ENCODE peak calls at places on chromosomes 2 and 18, in eight cellular contexts. E is spleen, T is fibroblast of mammary gland, K is psoas muscle, L is Calu3, P is mesothelial cell of epicardium, D is HepG2, Y is A549. J is an unnamed sample.

GRCh38 chr2:131322209-131322608 is 41.8 kb downstream of the RAB6D start:
- DNase-seq in L (no peak), D (no peak), P (no peak), Y (no peak), T (no peak), E (no peak), K (no peak), J (no peak)

GRCh38 chr2:54456526-54457325 is 599 bp downstream of the SPTBN1 start:
- DNase-seq in D (peak), T (peak), K (peak), E (peak), Y (peak), P (peak), L (peak), J (no peak)

GRCh38 chr18:31034541-31034940 is 8.0 kb downstream of the DSC3 start:
- DNase-seq in E (no peak), T (no peak), D (no peak), Y (no peak), L (no peak), P (no peak), K (no peak), J (peak)

GRCh38 chr18:13267517-13267916 is 49.0 kb downstream of the LDLRAD4 start:
- DNase-seq in T (no peak), P (no peak), Y (no peak), D (no peak), E (peak), K (no peak), L (no peak), J (no peak)

GRCh38 chr2:53593891-53594585 is 173.6 kb upstream of the CHAC2 start:
- DNase-seq in P (no peak), E (no peak), L (no peak), K (no peak), Y (no peak), T (peak), D (no peak), J (no peak)

GRCh38 chr2:116133563-116133962 is 1680.9 kb upstream of the DDX18 start:
- DNase-seq in D (no peak), T (no peak), L (no peak), K (no peak), E (no peak), Y (no peak), P (no peak), J (no peak)

GRCh38 chr2:16007167-16007934 is 67.0 kb downstream of the MYCN start:
- DNase-seq in T (no peak), E (no peak), L (no peak), P (no peak), K (no peak), Y (no peak), D (no peak), J (no peak)

GRCh38 chr2:153299217-153299616 is 179.3 kb downstream of the RPRM start:
- DNase-seq in P (no peak), D (no peak), L (no peak), T (no peak), E (no peak), Y (no peak), K (no peak), J (no peak)

GRCh38 chr18:59061914-59062642 is 77.6 kb upstream of the SEC11C start:
- DNase-seq in E (no peak), P (no peak), L (no peak), D (no peak), T (no peak), Y (no peak), K (no peak), J (no peak)

GRCh38 chr2:37568565-37568964 is 102.9 kb downstream of the CDC42EP3 start:
- DNase-seq in L (no peak), P (no peak), E (no peak), D (no peak), Y (no peak), T (no peak), K (no peak), J (no peak)

GRCh38 chr2:176527141-176527901 is 258.1 kb downstream of the MTX2 start:
- DNase-seq in L (no peak), E (no peak), D (no peak), T (peak), P (no peak), Y (no peak), K (no peak), J (no peak)

GRCh38 chr2:59726226-59726800 is 827.1 kb downstream of the BCL11A start:
- DNase-seq in K (no peak), P (no peak), Y (no peak), L (no peak), D (no peak), T (no peak), E (no peak), J (no peak)

GRCh38 chr18:8930990-8931648 is 171.4 kb upstream of the NDUFV2 start:
- DNase-seq in D (no peak), L (no peak), Y (no peak), P (no peak), K (no peak), E (no peak), T (peak), J (no peak)

GRCh38 chr18:76615065-76615733 is 120.2 kb upstream of the ZNF516 start:
- DNase-seq in D (no peak), K (no peak), Y (no peak), L (no peak), T (peak), P (no peak), E (no peak), J (no peak)

GRCh38 chr2:152480870-152481269 is 145.9 kb downstream of the FMNL2 start:
- DNase-seq in P (no peak), Y (no peak), K (no peak), E (no peak), D (no peak), T (no peak), L (no peak), J (no peak)

DNA sequence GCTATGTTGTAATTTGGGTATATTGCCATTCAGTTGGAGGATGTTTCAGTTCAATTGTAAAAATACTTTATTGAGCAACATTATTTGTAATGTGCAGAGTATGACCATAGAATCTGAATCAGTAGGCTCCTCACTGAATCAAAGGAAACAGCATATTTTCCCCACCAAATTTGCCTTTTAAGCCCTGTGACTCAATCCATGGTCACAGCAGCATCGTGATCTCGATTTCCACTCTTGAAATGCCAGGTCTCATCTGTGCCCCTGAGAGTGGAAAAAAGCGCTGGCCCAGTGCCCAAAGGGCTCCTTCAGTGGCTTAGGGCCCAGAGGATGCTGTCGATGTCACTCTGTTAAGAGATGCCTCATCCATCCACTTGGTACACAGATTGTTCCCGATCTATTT is 57.5 kb downstream of the FHOD3 start:
- DNase-seq in L (no peak), Y (no peak), P (no peak), K (no peak), T (peak), D (no peak), E (no peak), J (no peak)
- TF ChIP-seq CTCF in L (no peak), Y (no peak), P (no peak), K (no peak), T (no peak), D (no peak), E (no peak), J (no peak)

GRCh38 chr2:105490204-105490603 is 91.4 kb upstream of the FHL2 start:
- DNase-seq in T (peak), L (no peak), K (no peak), P (no peak), E (no peak), D (no peak), Y (no peak), J (no peak)

GRCh38 chr2:105488198-105488757 is 89.4 kb upstream of the FHL2 start:
- DNase-seq in P (no peak), Y (no peak), D (no peak), E (no peak), K (peak), T (no peak), L (no peak), J (no peak)

GRCh38 chr2:105489168-105489878 is 90.5 kb upstream of the FHL2 start:
- DNase-seq in T (no peak), Y (no peak), L (no peak), K (no peak), P (no peak), E (no peak), D (no peak), J (no peak)

GRCh38 chr2:105487142-105488069 is 88.6 kb upstream of the FHL2 start:
- DNase-seq in D (no peak), T (peak), P (no peak), Y (no peak), L (no peak), E (no peak), K (peak), J (no peak)

DNA sequence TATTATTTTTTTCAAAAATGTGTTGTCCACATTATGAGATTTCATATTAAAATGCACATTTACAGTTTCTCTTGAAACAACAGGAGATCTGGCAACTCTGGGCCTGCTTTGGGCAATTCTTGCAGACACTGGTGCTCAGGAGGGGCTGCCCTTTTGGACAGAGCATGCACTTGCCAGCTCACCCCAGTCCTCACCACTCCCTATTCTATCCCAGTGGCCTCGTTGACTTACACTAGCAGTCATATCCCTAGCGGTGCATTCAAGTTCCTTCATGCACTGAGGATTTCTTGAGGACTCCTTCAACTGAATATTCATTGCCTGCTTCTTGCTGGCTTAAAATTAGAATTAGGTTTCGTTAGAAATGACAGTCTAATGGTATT is 87.9 kb upstream of the FHL2 start:
- DNase-seq in P (no peak), L (no peak), D (no peak), T (no peak), E (no peak), Y (no peak), K (no peak), J (no peak)
- TF ChIP-seq CTCF in P (no peak), L (no peak), D (no peak), T (no peak), E (no peak), Y (no peak), K (no peak), J (no peak)

GRCh38 chr2:219906114-219906693 is 278.8 kb downstream of the SLC4A3 start:
- DNase-seq in D (no peak), P (no peak), L (no peak), T (no peak), K (no peak), E (no peak), Y (no peak), J (no peak)
- TF ChIP-seq CTCF in D (no peak), P (no peak), L (no peak), T (no peak), K (no peak), E (no peak), Y (no peak), J (no peak)

GRCh38 chr2:79702934-79703333 is 190.1 kb downstream of the CTNNA2 start:
- DNase-seq in T (no peak), Y (no peak), D (no peak), P (no peak), L (no peak), E (no peak), K (no peak), J (no peak)
- TF ChIP-seq CTCF in T (no peak), Y (no peak), D (no peak), P (no peak), L (no peak), E (no peak), K (no peak), J (no peak)

J was measured in LNCaP clone FGC.